ENCODE peak calls at places on chromosome 22, in seven cellular contexts. One of them, this sample, is unnamed.

GRCh38 chr22:46129390-46130041 is 20.8 kb upstream of the PPARA start:
- DNase-seq in mammary epithelial cell: no peak
- DNase-seq in B cell: peak
- DNase-seq in NCI-H1930: no peak
- DNase-seq in heart right ventricle: peak
- DNase-seq in stimulated activated CD4-positive, alpha-beta T cell treated with anti-CD3 and anti-CD28 coated beads, Interleukin-1b, Interleukin-23, amount 100 ng/mL, for 1 hour: no peak
- DNase-seq in NCI-H2029 treated with DMSO at 0.1 percent for 48 hours: no peak
- DNase-seq in this sample: no peak

GRCh38 chr22:46851941-46852340 is 89.5 kb downstream of the TBC1D22A start:
- DNase-seq in mammary epithelial cell: no peak
- DNase-seq in B cell: no peak
- DNase-seq in NCI-H1930: no peak
- DNase-seq in heart right ventricle: no peak
- DNase-seq in stimulated activated CD4-positive, alpha-beta T cell treated with anti-CD3 and anti-CD28 coated beads, Interleukin-1b, Interleukin-23, amount 100 ng/mL, for 1 hour: no peak
- DNase-seq in NCI-H2029 treated with DMSO at 0.1 percent for 48 hours: no peak
- DNase-seq in this sample: no peak

GRCh38 chr22:50571264-50572175 is 6.7 kb downstream of the CPT1B start:
- DNase-seq in mammary epithelial cell: no peak
- DNase-seq in B cell: no peak
- DNase-seq in NCI-H1930: no peak
- DNase-seq in heart right ventricle: peak
- DNase-seq in stimulated activated CD4-positive, alpha-beta T cell treated with anti-CD3 and anti-CD28 coated beads, Interleukin-1b, Interleukin-23, amount 100 ng/mL, for 1 hour: no peak
- DNase-seq in NCI-H2029 treated with DMSO at 0.1 percent for 48 hours: no peak
- DNase-seq in this sample: no peak

GRCh38 chr22:26430600-26430999 is 1.5 kb downstream of the ASPHD2 start:
- DNase-seq in mammary epithelial cell: no peak
- DNase-seq in B cell: no peak
- DNase-seq in NCI-H1930: no peak
- DNase-seq in heart right ventricle: no peak
- DNase-seq in stimulated activated CD4-positive, alpha-beta T cell treated with anti-CD3 and anti-CD28 coated beads, Interleukin-1b, Interleukin-23, amount 100 ng/mL, for 1 hour: no peak
- DNase-seq in NCI-H2029 treated with DMSO at 0.1 percent for 48 hours: no peak
- DNase-seq in this sample: no peak

GRCh38 chr22:36369004-36369921 is 18.5 kb downstream of the MYH9 start:
- DNase-seq in mammary epithelial cell: no peak
- DNase-seq in B cell: no peak
- DNase-seq in NCI-H1930: no peak
- DNase-seq in heart right ventricle: no peak
- DNase-seq in stimulated activated CD4-positive, alpha-beta T cell treated with anti-CD3 and anti-CD28 coated beads, Interleukin-1b, Interleukin-23, amount 100 ng/mL, for 1 hour: no peak
- DNase-seq in NCI-H2029 treated with DMSO at 0.1 percent for 48 hours: no peak
- DNase-seq in this sample: no peak

GRCh38 chr22:50089231-50090140 is at the start of gene MOV10L1:
- DNase-seq in mammary epithelial cell: no peak
- DNase-seq in B cell: no peak
- DNase-seq in NCI-H1930: no peak
- DNase-seq in heart right ventricle: no peak
- DNase-seq in stimulated activated CD4-positive, alpha-beta T cell treated with anti-CD3 and anti-CD28 coated beads, Interleukin-1b, Interleukin-23, amount 100 ng/mL, for 1 hour: no peak
- DNase-seq in NCI-H2029 treated with DMSO at 0.1 percent for 48 hours: no peak
- DNase-seq in this sample: no peak

GRCh38 chr22:38034278-38034882 is 22.8 kb upstream of the PICK1 start:
- DNase-seq in mammary epithelial cell: peak
- DNase-seq in B cell: no peak
- DNase-seq in NCI-H1930: no peak
- DNase-seq in heart right ventricle: peak
- DNase-seq in stimulated activated CD4-positive, alpha-beta T cell treated with anti-CD3 and anti-CD28 coated beads, Interleukin-1b, Interleukin-23, amount 100 ng/mL, for 1 hour: no peak
- DNase-seq in NCI-H2029 treated with DMSO at 0.1 percent for 48 hours: no peak
- DNase-seq in this sample: no peak

GRCh38 chr22:27719535-27720227 is 81.9 kb downstream of the MN1 start:
- DNase-seq in mammary epithelial cell: peak
- DNase-seq in B cell: no peak
- DNase-seq in NCI-H1930: no peak
- DNase-seq in heart right ventricle: no peak
- DNase-seq in stimulated activated CD4-positive, alpha-beta T cell treated with anti-CD3 and anti-CD28 coated beads, Interleukin-1b, Interleukin-23, amount 100 ng/mL, for 1 hour: no peak
- DNase-seq in NCI-H2029 treated with DMSO at 0.1 percent for 48 hours: peak
- DNase-seq in this sample: no peak

GRCh38 chr22:28582806-28583205 is 96.8 kb downstream of the TTC28 start:
- DNase-seq in mammary epithelial cell: peak
- DNase-seq in B cell: no peak
- DNase-seq in NCI-H1930: no peak
- DNase-seq in heart right ventricle: no peak
- DNase-seq in stimulated activated CD4-positive, alpha-beta T cell treated with anti-CD3 and anti-CD28 coated beads, Interleukin-1b, Interleukin-23, amount 100 ng/mL, for 1 hour: no peak
- DNase-seq in NCI-H2029 treated with DMSO at 0.1 percent for 48 hours: no peak
- DNase-seq in this sample: no peak

GRCh38 chr22:32286290-32286840 is 31.2 kb upstream of the SLC5A4 start:
- DNase-seq in mammary epithelial cell: peak
- DNase-seq in B cell: no peak
- DNase-seq in NCI-H1930: no peak
- DNase-seq in heart right ventricle: no peak
- DNase-seq in stimulated activated CD4-positive, alpha-beta T cell treated with anti-CD3 and anti-CD28 coated beads, Interleukin-1b, Interleukin-23, amount 100 ng/mL, for 1 hour: no peak
- DNase-seq in NCI-H2029 treated with DMSO at 0.1 percent for 48 hours: no peak
- DNase-seq in this sample: no peak

GRCh38 chr22:25709758-25710157 is 32.2 kb upstream of the MYO18B start:
- DNase-seq in mammary epithelial cell: no peak
- DNase-seq in B cell: no peak
- DNase-seq in NCI-H1930: no peak
- DNase-seq in heart right ventricle: no peak
- DNase-seq in stimulated activated CD4-positive, alpha-beta T cell treated with anti-CD3 and anti-CD28 coated beads, Interleukin-1b, Interleukin-23, amount 100 ng/mL, for 1 hour: no peak
- DNase-seq in NCI-H2029 treated with DMSO at 0.1 percent for 48 hours: no peak
- DNase-seq in this sample: no peak

GRCh38 chr22:23922921-23923320 is 28.7 kb downstream of the MIF start:
- DNase-seq in mammary epithelial cell: no peak
- DNase-seq in B cell: no peak
- DNase-seq in NCI-H1930: no peak
- DNase-seq in heart right ventricle: no peak
- DNase-seq in stimulated activated CD4-positive, alpha-beta T cell treated with anti-CD3 and anti-CD28 coated beads, Interleukin-1b, Interleukin-23, amount 100 ng/mL, for 1 hour: no peak
- DNase-seq in NCI-H2029 treated with DMSO at 0.1 percent for 48 hours: no peak
- DNase-seq in this sample: no peak

GRCh38 chr22:19957445-19957844 is 15.8 kb upstream of the TXNRD2 start:
- DNase-seq in mammary epithelial cell: no peak
- DNase-seq in B cell: no peak
- DNase-seq in NCI-H1930: no peak
- DNase-seq in heart right ventricle: no peak
- DNase-seq in stimulated activated CD4-positive, alpha-beta T cell treated with anti-CD3 and anti-CD28 coated beads, Interleukin-1b, Interleukin-23, amount 100 ng/mL, for 1 hour: no peak
- DNase-seq in NCI-H2029 treated with DMSO at 0.1 percent for 48 hours: no peak
- DNase-seq in this sample: no peak

GRCh38 chr22:19896665-19897355 is 42.1 kb upstream of the GNB1L start:
- DNase-seq in mammary epithelial cell: no peak
- DNase-seq in B cell: no peak
- DNase-seq in NCI-H1930: no peak
- DNase-seq in heart right ventricle: no peak
- DNase-seq in stimulated activated CD4-positive, alpha-beta T cell treated with anti-CD3 and anti-CD28 coated beads, Interleukin-1b, Interleukin-23, amount 100 ng/mL, for 1 hour: no peak
- DNase-seq in NCI-H2029 treated with DMSO at 0.1 percent for 48 hours: no peak
- DNase-seq in this sample: no peak

GRCh38 chr22:26619510-26619909 is 1.7 kb upstream of the CRYBB1 start:
- DNase-seq in mammary epithelial cell: no peak
- DNase-seq in B cell: no peak
- DNase-seq in NCI-H1930: no peak
- DNase-seq in heart right ventricle: peak
- DNase-seq in stimulated activated CD4-positive, alpha-beta T cell treated with anti-CD3 and anti-CD28 coated beads, Interleukin-1b, Interleukin-23, amount 100 ng/mL, for 1 hour: no peak
- DNase-seq in NCI-H2029 treated with DMSO at 0.1 percent for 48 hours: no peak
- DNase-seq in this sample: no peak

This sample was measured in esophagus squamous epithelium.